ENCODE peak calls at places on chromosomes 3 and 15, in four cellular contexts. P is nephron progenitor cell, O is astrocyte, W is IMR-90. A is an unnamed sample.

GRCh38 chr3:121654493-121655385 is 6.0 kb downstream of the HCLS1 start:
- DNase-seq in W (no peak), P (no peak), O (no peak), A (no peak)

GRCh38 chr3:148615385-148615784 is 82.3 kb upstream of the AGTR1 start:
- DNase-seq in O (no peak), W (no peak), P (no peak), A (no peak)

GRCh38 chr15:99009741-99010370 is 2.3 kb upstream of the PGPEP1L start:
- DNase-seq in P (no peak), W (peak), O (no peak), A (no peak)

GRCh38 chr15:78432664-78433063 is 5.4 kb upstream of the IREB2 start:
- DNase-seq in W (no peak), P (no peak), O (no peak), A (no peak)

GRCh38 chr15:43792761-43793493 is 807 bp downstream of the SERF2 start:
- DNase-seq in W (peak), O (no peak), P (no peak), A (no peak)

GRCh38 chr3:42733501-42734262 is 31.1 kb upstream of the HHATL start:
- DNase-seq in P (no peak), W (no peak), O (no peak), A (peak)

GRCh38 chr15:56244237-56244810 is 645 bp upstream of the RFX7 start:
- DNase-seq in W (peak), O (peak), P (peak), A (no peak)

GRCh38 chr15:93417156-93418077 is 328.4 kb upstream of the RGMA start:
- DNase-seq in P (no peak), W (no peak), O (no peak), A (no peak)

GRCh38 chr3:174342941-174343431 is 516.1 kb upstream of the NAALADL2 start:
- DNase-seq in W (peak), P (no peak), O (peak), A (no peak)

GRCh38 chr3:59559721-59560514 is 510.1 kb upstream of the CFAP20DC start:
- DNase-seq in O (peak), W (peak), P (no peak), A (no peak)

GRCh38 chr3:13504161-13504831 is 24.2 kb downstream of the HDAC11 start:
- DNase-seq in P (no peak), W (peak), O (no peak), A (no peak)

GRCh38 chr3:193310914-193311723 is 67.4 kb downstream of the ATP13A5 start:
- DNase-seq in P (peak), O (no peak), W (no peak), A (no peak)

GRCh38 chr3:129663045-129663446 is 56.6 kb upstream of the PLXND1 start:
- DNase-seq in O (peak), W (no peak), P (peak), A (no peak)

GRCh38 chr15:90294601-90295269 is 29.3 kb downstream of the NGRN start:
- DNase-seq in P (no peak), W (no peak), O (no peak), A (no peak)
- TF ChIP-seq CTCF in P (peak), W (no peak), O (no peak), A (no peak)

DNA sequence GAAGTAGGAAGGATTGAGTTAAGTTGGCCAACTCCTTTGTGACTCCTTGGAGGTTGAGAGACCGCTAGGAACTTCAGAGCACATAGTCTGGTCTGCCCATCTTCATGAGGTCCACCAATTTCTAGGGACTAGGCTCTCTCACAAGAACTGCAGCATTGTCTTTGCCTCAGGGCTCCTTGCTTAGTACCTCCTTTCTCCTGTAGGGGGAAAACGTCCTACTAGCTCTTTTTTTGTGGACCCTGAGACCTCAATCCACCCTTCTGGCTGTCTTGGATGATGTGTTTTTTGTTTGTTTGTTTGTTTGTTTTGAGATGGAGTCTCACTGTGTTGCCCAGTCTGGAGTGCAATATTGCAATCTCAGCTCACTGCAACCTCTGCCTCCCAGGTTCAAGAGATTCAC is 21.6 kb downstream of the REC114 start:
- DNase-seq in P (no peak), W (no peak), O (no peak), A (no peak)
- TF ChIP-seq CTCF in P (no peak), W (no peak), O (peak), A (peak)

DNA sequence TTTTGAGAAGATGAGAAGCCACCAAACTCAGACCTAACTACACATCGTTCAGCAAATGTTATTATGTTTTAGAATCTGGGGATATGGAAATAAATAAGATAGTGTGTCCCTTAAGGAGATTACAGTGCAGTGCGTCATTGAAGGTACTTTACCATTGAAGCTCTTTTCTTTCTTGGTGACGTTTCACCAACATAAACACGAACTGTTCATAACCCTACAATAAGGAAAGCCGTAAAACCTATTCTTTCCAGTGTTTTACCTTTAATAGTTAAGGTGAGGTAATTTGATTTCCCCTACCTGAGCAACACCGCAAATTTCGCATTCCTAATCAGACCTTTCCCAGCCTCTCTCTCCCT is 818 bp downstream of the CCDC66 start:
- DNase-seq in W (no peak), P (no peak), O (peak), A (no peak)
- TF ChIP-seq CTCF in W (no peak), P (no peak), O (no peak), A (peak)

GRCh38 chr3:124802054-124802698 is 71.9 kb downstream of the UMPS start:
- DNase-seq in O (no peak), P (no peak), W (no peak), A (no peak)

GRCh38 chr3:124800511-124801374 is 70.5 kb downstream of the UMPS start:
- DNase-seq in O (peak), P (no peak), W (peak), A (no peak)

GRCh38 chr3:124804875-124805274 is 74.6 kb downstream of the UMPS start:
- DNase-seq in P (no peak), W (no peak), O (no peak), A (no peak)

GRCh38 chr3:124800076-124800475 is 69.8 kb downstream of the UMPS start:
- DNase-seq in O (no peak), P (no peak), W (no peak), A (no peak)

DNA sequence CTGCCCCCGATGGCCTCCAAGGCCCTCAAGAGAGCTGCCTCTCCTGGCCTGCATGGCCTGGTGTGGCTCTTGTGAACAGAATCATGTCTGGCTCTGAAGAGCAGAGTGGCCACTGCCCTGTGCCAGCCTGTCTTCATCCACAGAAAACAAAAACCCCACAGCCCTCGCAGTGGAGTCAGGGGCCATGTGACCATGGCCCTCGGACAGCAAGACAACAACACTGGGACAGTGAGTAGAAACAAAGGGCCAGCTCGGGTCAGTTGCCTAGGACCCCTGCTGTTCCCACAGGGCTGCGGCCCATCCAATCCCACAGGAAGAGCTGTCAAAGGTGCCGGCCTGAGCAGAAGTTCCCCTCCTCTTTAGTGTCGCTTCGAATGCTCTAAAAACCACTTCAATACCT is 72.5 kb downstream of the UMPS start:
- DNase-seq in O (no peak), W (no peak), P (no peak), A (no peak)
- TF ChIP-seq CTCF in O (no peak), W (no peak), P (no peak), A (no peak)

GRCh38 chr15:63157891-63158431 is 684 bp upstream of the RPS27L start:
- DNase-seq in W (peak), O (peak), P (peak), A (no peak)
- TF ChIP-seq CTCF in W (peak), O (no peak), P (no peak), A (peak)

DNA sequence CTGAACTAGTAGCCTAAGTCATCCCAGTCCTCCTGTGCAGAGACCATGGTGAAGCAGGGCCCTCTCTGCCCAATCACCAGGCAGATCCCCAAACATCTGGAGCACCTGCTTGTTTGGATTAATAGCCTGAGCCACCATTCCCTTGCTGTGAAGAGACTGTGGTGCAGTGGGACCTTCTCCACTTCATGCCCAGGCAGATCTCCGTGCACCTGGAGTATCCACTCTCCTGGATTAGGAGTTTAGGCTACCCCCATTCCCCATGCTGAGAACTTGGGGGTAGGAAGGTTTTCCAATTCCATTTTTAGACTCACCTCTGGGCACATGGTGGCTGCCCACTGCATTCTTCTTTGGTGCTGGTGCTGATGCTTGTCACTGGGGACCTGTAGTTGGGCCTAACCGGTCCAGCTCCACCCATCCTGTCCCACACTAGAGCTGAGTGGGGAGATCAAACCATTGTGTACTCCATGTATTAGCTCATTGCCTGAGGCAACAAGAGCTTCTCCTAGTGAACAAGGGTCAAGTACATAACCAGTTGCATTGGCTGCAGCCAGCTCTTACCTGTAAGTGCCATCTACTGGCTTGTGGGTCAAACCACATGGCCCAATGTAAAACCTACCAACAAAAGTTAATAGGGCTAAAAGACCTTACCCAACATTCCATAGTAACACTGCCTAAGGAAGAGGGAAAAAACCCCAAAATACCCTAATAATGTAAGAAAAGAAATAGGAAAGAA is 382.5 kb upstream of the CBLB start:
- DNase-seq in O (no peak), W (no peak), P (no peak), A (no peak)
- TF ChIP-seq CTCF in O (no peak), W (no peak), P (no peak), A (no peak)

GRCh38 chr3:10962481-10963036 is 30.0 kb upstream of the SLC6A1 start:
- DNase-seq in W (no peak), P (no peak), O (no peak), A (no peak)
- TF ChIP-seq CTCF in W (no peak), P (no peak), O (no peak), A (no peak)

GRCh38 chr15:84889991-84890669 is 5.7 kb downstream of the SLC28A1 start:
- DNase-seq in O (no peak), W (no peak), P (no peak), A (no peak)

GRCh38 chr15:84887928-84888327 is 3.5 kb downstream of the SLC28A1 start:
- DNase-seq in O (no peak), P (no peak), W (no peak), A (no peak)

GRCh38 chr15:84888639-84889038 is 4.2 kb downstream of the SLC28A1 start:
- DNase-seq in O (no peak), W (no peak), P (no peak), A (no peak)

GRCh38 chr15:84890670-84891147 is 6.2 kb downstream of the SLC28A1 start:
- DNase-seq in W (no peak), O (no peak), P (no peak), A (no peak)

GRCh38 chr15:84889313-84889990 is 5.0 kb downstream of the SLC28A1 start:
- DNase-seq in W (no peak), O (no peak), P (no peak), A (no peak)
- TF ChIP-seq CTCF in W (no peak), O (no peak), P (no peak), A (no peak)

DNA sequence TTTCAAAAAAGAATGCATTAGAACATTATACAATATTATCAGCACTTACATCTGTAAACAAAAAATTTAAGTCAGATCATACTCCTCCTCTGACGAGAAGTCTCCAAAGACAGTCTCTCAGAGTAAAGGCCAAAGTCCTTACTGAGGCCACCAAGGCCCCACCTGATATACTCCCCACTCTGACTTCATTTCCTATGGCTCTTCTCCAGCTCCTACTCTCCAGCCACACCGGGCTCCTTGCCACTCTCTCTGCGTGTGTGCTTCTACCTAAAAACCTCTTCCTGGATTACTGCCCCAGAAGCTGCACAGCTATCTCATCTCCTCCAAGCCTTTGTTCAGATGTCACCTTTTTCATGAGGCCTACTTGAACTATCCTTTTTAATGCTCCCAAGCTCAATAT is 5.0 kb downstream of the DCP1A start:
- DNase-seq in W (peak), O (peak), P (no peak), A (no peak)
- TF ChIP-seq CTCF in W (no peak), O (no peak), P (no peak), A (no peak)

A was measured in type B pancreatic cell.